ENCODE peak calls at places on chromosomes 6 and 20, in six cellular contexts. Q, M, K, S, A and J are unnamed samples.

GRCh38 chr6:86969573-86969972 is 32.2 kb downstream of the HTR1E start:
- DNase-seq in S (no peak), Q (no peak), M (no peak), K (no peak), A (no peak), J (peak)

GRCh38 chr6:136549359-136550044 is 720 bp downstream of the MAP7 start:
- DNase-seq in K (peak), S (peak), A (no peak), M (no peak), Q (peak), J (peak)

GRCh38 chr6:44416103-44416502 is 28.6 kb downstream of the CDC5L start:
- DNase-seq in A (peak), S (no peak), M (peak), K (no peak), Q (peak), J (peak)

GRCh38 chr6:94751641-94752329 is 825.5 kb upstream of the MANEA start:
- DNase-seq in M (no peak), S (peak), Q (no peak), A (no peak), K (no peak), J (peak)

GRCh38 chr20:43238833-43239232 is 49.1 kb upstream of the PTPRT start:
- DNase-seq in A (no peak), Q (no peak), M (no peak), S (no peak), K (no peak), J (no peak)

GRCh38 chr6:28264834-28265401 is 2.0 kb upstream of the ZSCAN26 start:
- DNase-seq in K (no peak), M (no peak), A (no peak), S (no peak), Q (no peak), J (no peak)

GRCh38 chr6:131013495-131013894 is 49.5 kb downstream of the EPB41L2 start:
- DNase-seq in A (peak), S (no peak), M (peak), Q (peak), K (no peak), J (no peak)

GRCh38 chr20:34058831-34059230 is 53.2 kb downstream of the EIF2S2 start:
- DNase-seq in M (no peak), A (no peak), S (no peak), Q (no peak), K (no peak), J (no peak)

GRCh38 chr6:170437719-170438401 is 115.2 kb downstream of the PSMB1 start:
- DNase-seq in Q (no peak), M (no peak), S (peak), A (no peak), K (no peak), J (peak)

GRCh38 chr6:166487148-166487547 is 99.3 kb downstream of the RAMACL start:
- DNase-seq in S (no peak), A (no peak), Q (no peak), M (no peak), K (no peak), J (no peak)

GRCh38 chr20:5863040-5863811 is 87.1 kb downstream of the TRMT6 start:
- DNase-seq in Q (peak), K (peak), M (peak), S (peak), A (peak), J (peak)

GRCh38 chr6:156866181-156866862 is 89.1 kb downstream of the ARID1B start:
- DNase-seq in M (no peak), A (no peak), K (no peak), Q (no peak), S (peak), J (peak)

GRCh38 chr6:3644613-3645012 is 106.9 kb downstream of the PXDC1 start:
- DNase-seq in S (no peak), M (no peak), Q (no peak), K (no peak), A (no peak), J (no peak)

GRCh38 chr6:147207351-147207750 is 3.1 kb downstream of the STXBP5 start:
- DNase-seq in A (peak), Q (no peak), K (no peak), M (peak), S (no peak), J (no peak)

GRCh38 chr20:12860619-12861247 is 148.0 kb upstream of the SPTLC3 start:
- DNase-seq in M (no peak), K (no peak), Q (no peak), A (no peak), S (peak), J (no peak)

GRCh38 chr6:4180653-4181255 is 45.4 kb upstream of the ECI2 start:
- DNase-seq in Q (no peak), M (peak), S (no peak), A (peak), K (no peak), J (peak)

GRCh38 chr6:81759782-81760181 is 7.3 kb upstream of the TENT5A start:
- DNase-seq in K (no peak), M (no peak), A (peak), Q (no peak), S (peak), J (peak)

GRCh38 chr6:130993292-130993765 is 69.7 kb downstream of the EPB41L2 start:
- DNase-seq in A (no peak), K (no peak), Q (peak), M (no peak), S (no peak), J (no peak)

GRCh38 chr6:25958700-25959162 is 3.9 kb upstream of the TRIM38 start:
- DNase-seq in Q (no peak), S (peak), A (no peak), M (no peak), K (no peak), J (peak)

GRCh38 chr6:20211941-20212391 is 303 bp downstream of the MBOAT1 start:
- DNase-seq in Q (no peak), A (peak), M (peak), K (no peak), S (peak), J (peak)

GRCh38 chr6:106431405-106431804 is 70.9 kb downstream of the CRYBG1 start:
- DNase-seq in A (no peak), M (no peak), S (no peak), Q (no peak), K (no peak), J (no peak)

GRCh38 chr6:105835373-105835772 is 250.8 kb upstream of the PRDM1 start:
- DNase-seq in S (peak), M (peak), A (peak), Q (no peak), K (no peak), J (peak)

GRCh38 chr6:165478581-165478980 is 169.2 kb upstream of the C6orf118 start:
- DNase-seq in M (no peak), S (no peak), K (no peak), A (no peak), Q (no peak), J (no peak)

GRCh38 chr6:144543006-144543871 is 258.1 kb downstream of the UTRN start:
- DNase-seq in K (no peak), M (peak), S (peak), Q (peak), A (peak), J (peak)

GRCh38 chr20:50728981-50729874 is 2.2 kb upstream of the PARD6B start:
- DNase-seq in Q (no peak), S (peak), A (peak), M (no peak), K (no peak), J (peak)

GRCh38 chr6:28208180-28208659 is 16.9 kb upstream of the ZSCAN9 start:
- DNase-seq in S (no peak), M (no peak), Q (no peak), K (no peak), A (no peak), J (no peak)

GRCh38 chr6:111361648-111362047 is 121.4 kb downstream of the REV3L start:
- DNase-seq in S (no peak), Q (peak), A (peak), K (no peak), M (peak), J (peak)

GRCh38 chr6:107209406-107209939 is 94.2 kb upstream of the BEND3 start:
- DNase-seq in Q (no peak), A (no peak), M (no peak), S (no peak), K (no peak), J (no peak)

GRCh38 chr6:39029156-39030011 is 19.2 kb upstream of the GLP1R start:
- DNase-seq in A (peak), Q (peak), K (peak), S (no peak), M (no peak), J (no peak)

GRCh38 chr6:105832358-105832757 is 253.8 kb upstream of the PRDM1 start:
- DNase-seq in A (no peak), K (no peak), M (peak), Q (no peak), S (peak), J (no peak)

GRCh38 chr6:106547556-106547955 is 81.7 kb downstream of the RTN4IP1 start:
- DNase-seq in A (no peak), S (no peak), M (no peak), Q (no peak), K (no peak), J (no peak)

GRCh38 chr6:150185697-150186096 is 42.9 kb downstream of the PPP1R14C start:
- DNase-seq in M (no peak), A (no peak), K (no peak), S (no peak), Q (no peak), J (no peak)

GRCh38 chr6:29964904-29965872 is 22.9 kb downstream of the HLA-A start:
- DNase-seq in K (peak), M (peak), Q (peak), S (peak), A (peak), J (peak)

GRCh38 chr20:3580412-3580811 is 82.8 kb downstream of the GFRA4 start:
- DNase-seq in K (no peak), Q (no peak), A (no peak), M (no peak), S (no peak), J (no peak)

GRCh38 chr20:63577317-63577894 is 3.4 kb upstream of the HELZ2 start:
- DNase-seq in S (no peak), Q (no peak), A (no peak), M (no peak), K (peak), J (no peak)

GRCh38 chr6:145012039-145012662 is 723.2 kb downstream of the EPM2A start:
- DNase-seq in S (no peak), M (no peak), Q (no peak), K (no peak), A (no peak), J (peak)

GRCh38 chr6:87623248-87623647 is 33.3 kb downstream of the ORC3 start:
- DNase-seq in Q (no peak), A (peak), M (peak), K (no peak), S (no peak), J (no peak)

DNA sequence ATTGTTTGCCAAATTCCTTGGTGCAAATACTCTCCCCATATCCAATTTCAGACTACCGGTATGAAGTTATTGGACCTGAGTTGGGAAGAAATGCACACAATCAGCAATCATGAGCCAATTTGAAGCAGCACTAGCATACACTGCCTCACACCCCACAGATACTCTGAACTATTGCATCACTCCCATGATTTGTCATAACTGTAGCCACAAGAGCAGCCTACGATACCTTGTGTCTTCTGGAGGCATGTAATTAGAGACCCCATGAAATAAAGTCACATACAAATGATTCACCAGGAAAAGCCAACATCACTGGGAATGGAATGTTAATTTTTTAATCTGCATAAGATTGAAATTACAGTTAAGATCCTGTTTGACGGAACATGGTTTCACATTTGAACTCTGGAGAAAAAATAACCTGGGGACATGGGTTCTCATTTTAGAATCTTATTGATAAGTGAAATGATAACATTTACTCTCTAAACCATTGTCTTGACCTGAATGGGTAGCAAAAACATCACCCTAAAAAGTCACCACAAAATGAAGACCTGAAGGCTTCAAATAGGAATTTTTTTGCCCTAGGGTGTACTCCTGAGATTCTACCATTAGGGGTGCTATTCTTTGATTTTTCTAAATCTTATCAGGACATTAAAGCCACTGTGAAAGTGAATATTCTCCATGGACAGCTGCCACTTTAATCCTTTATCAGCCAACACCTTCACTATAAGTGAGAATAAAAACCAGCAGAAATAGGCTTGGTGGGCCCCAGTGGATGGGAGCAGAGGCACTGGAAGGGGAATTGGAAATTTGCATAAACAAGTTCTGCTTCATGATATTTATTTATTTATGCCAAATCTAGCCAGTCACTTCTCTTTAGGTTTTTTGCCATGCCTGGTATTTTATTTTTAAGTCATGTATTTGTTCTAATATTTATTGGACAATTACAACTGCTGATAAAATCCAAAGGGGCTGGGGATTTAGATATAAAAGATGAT is 34.5 kb upstream of the HBS1L start:
- DNase-seq in K (no peak), M (peak), Q (no peak), A (peak), S (peak), J (peak)
- TF ChIP-seq CTCF in K (peak), M (peak), Q (peak), A (peak), S (peak), J (peak)

GRCh38 chr6:16216501-16217155 is 21.8 kb upstream of the GMPR start:
- DNase-seq in A (peak), S (no peak), M (no peak), Q (no peak), K (peak), J (no peak)
- TF ChIP-seq CTCF in A (no peak), S (no peak), M (no peak), Q (no peak), K (no peak), J (no peak)

DNA sequence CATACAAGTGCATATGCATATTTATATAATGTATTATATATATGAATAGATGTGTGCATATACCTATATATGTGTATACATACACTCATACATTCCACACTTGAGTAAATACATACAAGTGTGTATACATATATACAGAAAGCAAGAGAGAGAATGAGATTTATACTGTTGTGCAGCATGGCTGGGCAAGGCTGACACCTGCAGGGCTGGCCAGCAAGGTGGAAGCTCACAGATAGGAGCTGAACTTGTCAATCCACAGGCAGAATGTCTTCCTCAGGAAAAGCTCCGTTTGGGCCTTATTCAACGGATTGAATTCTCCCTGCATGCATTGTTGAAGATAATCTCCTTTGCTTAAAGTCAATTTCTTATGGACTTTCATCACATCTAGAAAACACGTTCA is 256.7 kb downstream of the ZNF217 start:
- DNase-seq in Q (no peak), A (no peak), S (no peak), K (no peak), M (no peak), J (no peak)
- TF ChIP-seq CTCF in Q (no peak), A (no peak), S (no peak), K (no peak), M (no peak), J (no peak)

GRCh38 chr6:8170245-8170644 is 67.9 kb upstream of the EEF1E1 start:
- DNase-seq in A (no peak), Q (no peak), M (no peak), K (no peak), S (no peak), J (no peak)
- TF ChIP-seq CTCF in A (no peak), Q (no peak), M (no peak), K (no peak), S (no peak), J (no peak)

GRCh38 chr6:1014431-1014807 is 297.5 kb upstream of the FOXQ1 start:
- DNase-seq in K (no peak), M (no peak), Q (no peak), S (no peak), A (no peak), J (no peak)
- TF ChIP-seq CTCF in K (no peak), M (no peak), Q (no peak), S (no peak), A (no peak), J (no peak)